ENCODE peak calls at places on chromosomes 7 and 10, in nine cellular contexts. X is HFF-Myc; C is NCI-H146; A is GF-D8; Y is stimulated activated CD4-positive, alpha-beta T cell treated with anti-CD3 and anti-CD28 coated beads, Interleukin-4, amount 100 ng/mL, for 24 hours; Z is NCI-H187; N is stimulated activated CD8-positive, alpha-beta memory T cell treated with anti-CD3 and anti-CD28 coated beads, Interleukin-15, amount 100 ng/mL, for 1 hour; R is NCI-H1105; Q is osteocyte. T is an unnamed sample.

GRCh38 chr7:106095634-106096033 is 16.5 kb downstream of the SYPL1 start:
- DNase-seq in X (no peak), C (no peak), A (no peak), Y (no peak), Z (no peak), N (no peak), R (no peak), Q (no peak), T (no peak)

GRCh38 chr10:86956195-86956840 is 1.1 kb downstream of the MMRN2 start:
- DNase-seq in X (no peak), C (no peak), A (no peak), Y (no peak), Z (no peak), N (no peak), R (no peak), Q (no peak), T (no peak)

GRCh38 chr10:13977861-13978843 is 352.6 kb downstream of the FRMD4A start:
- DNase-seq in X (no peak), C (no peak), A (no peak), Y (no peak), Z (no peak), N (no peak), R (no peak), Q (no peak), T (no peak)

GRCh38 chr7:33487998-33488682 is 358.8 kb downstream of the BBS9 start:
- DNase-seq in X (no peak), C (no peak), A (no peak), Y (no peak), Z (no peak), N (no peak), R (no peak), Q (no peak), T (no peak)

GRCh38 chr10:76033457-76034196 is 602.2 kb downstream of the LRMDA start:
- DNase-seq in X (no peak), C (no peak), A (no peak), Y (no peak), Z (no peak), N (no peak), R (no peak), Q (no peak), T (no peak)

GRCh38 chr10:9198611-9199010 is 1144.1 kb downstream of the GATA3 start:
- DNase-seq in X (no peak), C (no peak), A (no peak), Y (no peak), Z (no peak), N (no peak), R (no peak), Q (no peak), T (no peak)

GRCh38 chr10:30985552-30985951 is 46.1 kb downstream of the ZNF438 start:
- DNase-seq in X (no peak), C (no peak), A (no peak), Y (no peak), Z (no peak), N (no peak), R (no peak), Q (no peak), T (no peak)

GRCh38 chr10:107425844-107426553 is 261.5 kb upstream of the SORCS1 start:
- DNase-seq in X (no peak), C (no peak), A (no peak), Y (no peak), Z (no peak), N (no peak), R (no peak), Q (no peak), T (no peak)

GRCh38 chr7:137771679-137772078 is 75.1 kb downstream of the DGKI start:
- DNase-seq in X (no peak), C (no peak), A (no peak), Y (no peak), Z (no peak), N (no peak), R (no peak), Q (no peak), T (no peak)

T was measured in NCI-H510A.